ENCODE peak calls at places on chromosomes 3 and 15, in six cellular contexts. C is transverse colon, O is spleen, V is brain microvascular endothelial cell, T is GM12864, U is dorsolateral prefrontal cortex. G is an unnamed sample.

GRCh38 chr15:66780973-66781718 is 79.1 kb downstream of the SMAD6 start:
- DNase-seq in T (no peak), U (peak; percentile 36), C (no peak), O (no peak), V (no peak), G (no peak)

GRCh38 chr3:19947549-19948071 is 713 bp downstream of the RAB5A start:
- DNase-seq in T (no peak), V (peak; percentile 25), U (peak; percentile 60), C (peak; percentile 54), O (no peak), G (peak; percentile 52)

GRCh38 chr15:63480441-63480821 is 24.0 kb upstream of the USP3 start:
- DNase-seq in C (no peak), O (no peak), V (no peak), T (no peak), U (no peak), G (no peak)

GRCh38 chr3:18439281-18439680 is 14.1 kb upstream of the SATB1 start:
- DNase-seq in V (no peak), T (no peak), O (no peak), U (no peak), C (no peak), G (no peak)

GRCh38 chr15:68404056-68404798 is 27.7 kb downstream of the ITGA11 start:
- DNase-seq in T (no peak), O (no peak), V (no peak), C (no peak), U (peak; percentile 24), G (no peak)

GRCh38 chr15:48285329-48286214 is 45.7 kb upstream of the DUT start:
- DNase-seq in C (peak; percentile 62), O (no peak), T (peak; percentile 43), U (no peak), V (peak; percentile 91), G (peak; percentile 71)

GRCh38 chr3:119304201-119304713 is 10.1 kb downstream of the ARHGAP31 start:
- DNase-seq in U (no peak), C (no peak), T (no peak), V (peak; percentile 82), O (no peak), G (no peak)

GRCh38 chr15:99706557-99707303 is 26.5 kb downstream of the LYSMD4 start:
- DNase-seq in U (no peak), O (no peak), V (no peak), T (no peak), C (no peak), G (no peak)

GRCh38 chr3:179268400-179269051 is 17.6 kb upstream of the KCNMB3 start:
- DNase-seq in U (no peak), V (no peak), T (no peak), C (no peak), O (no peak), G (no peak)

GRCh38 chr15:52415628-52416027 is 113.1 kb downstream of the MYO5A start:
- DNase-seq in T (no peak), U (no peak), V (no peak), C (no peak), O (no peak), G (no peak)

GRCh38 chr15:43905755-43906154 is 79.0 kb downstream of the WDR76 start:
- DNase-seq in C (no peak), T (no peak), V (no peak), U (no peak), O (no peak), G (no peak)

GRCh38 chr15:65110676-65111292 is 4.2 kb downstream of the UBAP1L start:
- DNase-seq in U (no peak), C (no peak), V (peak; percentile 79), O (no peak), T (no peak), G (no peak)

GRCh38 chr3:78221796-78222195 is 1181.9 kb downstream of the ROBO2 start:
- DNase-seq in V (no peak), U (no peak), T (no peak), C (no peak), O (no peak), G (no peak)

GRCh38 chr3:25150199-25150598 is 277.9 kb upstream of the RARB start:
- DNase-seq in C (no peak), U (no peak), T (no peak), O (no peak), V (no peak), G (no peak)

GRCh38 chr15:38696120-38696727 is 131.6 kb upstream of the RASGRP1 start:
- DNase-seq in U (no peak), C (peak; percentile 50), O (no peak), V (peak; percentile 47), T (no peak), G (no peak)

GRCh38 chr3:64595253-64595694 is 92.5 kb downstream of the ADAMTS9 start:
- DNase-seq in O (no peak), C (peak; percentile 16), U (no peak), T (no peak), V (peak; percentile 94), G (peak; percentile 56)

GRCh38 chr3:55622733-55623132 is 135.6 kb upstream of the WNT5A start:
- DNase-seq in O (no peak), T (no peak), C (no peak), V (no peak), U (no peak), G (no peak)

GRCh38 chr15:40367673-40368611 is 9.9 kb downstream of the DISP2 start:
- DNase-seq in O (peak; percentile 98), V (peak; percentile 72), T (peak; percentile 57), C (peak; percentile 91), U (peak; percentile 85), G (peak; percentile 89)

GRCh38 chr3:136078421-136079364 is 113.2 kb downstream of the PPP2R3A start:
- DNase-seq in O (no peak), T (no peak), U (no peak), C (no peak), V (no peak), G (no peak)

GRCh38 chr3:169811606-169812123 is 1.0 kb upstream of the LRRIQ4 start:
- DNase-seq in C (no peak), V (peak; percentile 71), T (no peak), U (no peak), O (no peak), G (no peak)

GRCh38 chr15:67148196-67148701 is 82.8 kb downstream of the SMAD3 start:
- DNase-seq in O (no peak), T (no peak), U (no peak), V (no peak), C (no peak), G (peak; percentile 53)

GRCh38 chr15:77496710-77497107 is 76.0 kb downstream of the HMG20A start:
- DNase-seq in T (peak; percentile 12), C (peak; percentile 85), U (peak; percentile 83), V (peak; percentile 94), O (peak; percentile 92), G (peak; percentile 82)

GRCh38 chr15:77495806-77496589 is 75.3 kb downstream of the HMG20A start:
- DNase-seq in V (peak; percentile 45), T (no peak), O (peak; percentile 77), U (no peak), C (no peak), G (no peak)

GRCh38 chr15:77497942-77498361 is 77.3 kb downstream of the HMG20A start:
- DNase-seq in T (no peak), O (no peak), U (no peak), V (peak; percentile 16), C (no peak), G (no peak)

GRCh38 chr15:77499087-77499765 is 78.5 kb downstream of the HMG20A start:
- DNase-seq in V (no peak), C (no peak), O (no peak), T (no peak), U (no peak), G (no peak)

DNA sequence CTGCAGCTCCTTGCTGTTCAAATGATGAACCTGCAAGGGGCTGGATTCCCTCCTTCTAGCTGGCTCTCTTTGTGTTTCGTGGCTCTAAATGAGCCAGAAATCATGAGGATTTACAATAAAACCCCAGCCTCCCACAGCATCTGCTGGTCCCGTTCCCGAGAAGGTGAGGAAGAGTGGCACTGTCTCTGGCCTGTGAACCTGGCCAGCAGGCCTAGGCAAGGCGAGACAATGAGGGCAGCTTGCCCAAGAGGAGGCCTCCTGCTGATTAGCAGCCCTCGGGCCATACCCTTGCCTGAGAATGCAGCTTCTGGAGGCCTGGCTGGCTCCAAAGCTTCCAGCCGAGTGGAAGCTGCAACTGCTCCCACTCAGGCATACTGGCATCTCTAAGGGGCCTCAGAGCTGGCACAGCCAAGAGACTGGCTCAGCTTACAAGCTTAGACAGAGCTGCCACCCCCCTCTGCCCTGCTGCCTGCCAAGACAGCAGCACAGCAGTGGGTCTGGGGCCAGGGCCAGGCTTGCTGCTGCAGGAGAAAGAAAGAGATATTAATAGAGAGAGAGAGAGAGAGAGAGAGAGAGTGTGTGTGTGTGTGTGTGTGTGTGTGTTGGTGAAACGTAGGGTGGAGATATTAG is 76.5 kb downstream of the HMG20A start:
- DNase-seq in C (peak; percentile 22), V (peak; percentile 23), T (no peak), U (peak; percentile 89), O (peak; percentile 75), G (peak; percentile 69)
- H3K4me3 ChIP-seq in C (no peak overlapping the region), V (peak overlapping the region; percentile 15), T (no peak overlapping the region), U (peak overlapping the region; percentile 24), O (no peak overlapping the region), G (no peak overlapping the region)

GRCh38 chr3:69091389-69092029 is 6.8 kb downstream of the ARL6IP5 start:
- DNase-seq in T (no peak), O (no peak), V (no peak), U (no peak), C (no peak), G (no peak)

GRCh38 chr3:69090021-69090420 is 5.3 kb downstream of the ARL6IP5 start:
- DNase-seq in O (no peak), U (no peak), C (no peak), T (no peak), V (peak; percentile 47), G (no peak)

GRCh38 chr3:69095636-69096035 is 10.9 kb downstream of the ARL6IP5 start:
- DNase-seq in C (no peak), U (no peak), T (no peak), O (no peak), V (no peak), G (no peak)

GRCh38 chr3:69094467-69095205 is 9.9 kb downstream of the ARL6IP5 start:
- DNase-seq in T (no peak), V (peak; percentile 22), U (no peak), C (no peak), O (no peak), G (no peak)

DNA sequence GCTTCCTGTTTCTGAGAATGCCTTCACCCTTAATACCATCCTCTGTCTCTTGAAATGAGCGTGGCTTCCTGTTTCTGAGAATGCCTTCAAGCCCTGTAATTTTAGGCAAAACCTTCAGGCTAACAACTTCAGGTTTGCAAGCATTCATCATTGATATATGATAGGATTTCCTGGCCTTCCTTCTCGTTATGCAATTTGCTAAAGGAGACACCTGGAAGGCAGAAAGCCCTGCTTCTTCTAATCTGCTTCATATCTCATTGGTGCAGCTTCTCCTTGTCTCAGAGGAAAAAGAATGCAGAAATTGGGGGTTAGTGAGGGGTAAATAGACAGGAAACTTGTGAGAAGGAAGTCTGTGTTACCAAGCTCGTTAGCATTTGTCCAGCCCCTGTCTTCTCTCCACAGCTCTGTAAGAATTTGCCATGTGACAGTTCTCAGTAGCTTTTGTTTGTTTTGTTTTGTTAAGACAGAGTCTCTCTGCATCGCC is 7.3 kb downstream of the ARL6IP5 start:
- DNase-seq in V (no peak), T (no peak), O (no peak), C (no peak), U (no peak), G (no peak)
- H3K4me3 ChIP-seq in V (no peak overlapping the region), T (peak overlapping the region; percentile 14), O (no peak overlapping the region), C (no peak overlapping the region), U (no peak overlapping the region), G (no peak overlapping the region)

GRCh38 chr3:172188511-172188910 is 149.1 kb downstream of the FNDC3B start:
- DNase-seq in U (no peak), O (no peak), T (no peak), V (no peak), C (no peak), G (no peak)
- H3K4me3 ChIP-seq in U (no peak overlapping the region), O (no peak overlapping the region), T (no peak overlapping the region), V (no peak overlapping the region), C (no peak overlapping the region), G (no peak overlapping the region)

GRCh38 chr3:33579181-33579510 is 138.9 kb downstream of the CLASP2 start:
- DNase-seq in U (no peak), T (no peak), O (no peak), V (no peak), C (no peak), G (no peak)
- H3K4me3 ChIP-seq in U (no peak overlapping the region), T (no peak overlapping the region), O (no peak overlapping the region), V (no peak overlapping the region), C (no peak overlapping the region), G (no peak overlapping the region)

G was measured in body of pancreas.